ENCODE peak calls at places on chromosomes 16 and 17, in seven cellular contexts. T is EL; J is glutamatergic neuron; V is neural crest cell; L is C1 segment of cervical spinal cord; Y is activated naive CD4-positive, alpha-beta T cell treated with Interleukin-2 at 50 U/mL for 16 hours; Z is Daoy. E is an unnamed sample.

GRCh38 chr17:35493040-35493439 is 44.4 kb downstream of the SLFN12L start:
- DNase-seq in T (no peak), J (no peak), V (no peak), L (no peak), Y (no peak), Z (no peak), E (no peak)

GRCh38 chr16:29989111-29989858 is 6.1 kb downstream of the HIRIP3 start:
- DNase-seq in T (no peak), J (no peak), V (no peak), L (no peak), Y (no peak), Z (no peak), E (no peak)

GRCh38 chr16:22055881-22056280 is 36.5 kb upstream of the VWA3A start:
- DNase-seq in T (no peak), J (peak; percentile 38), V (no peak), L (no peak), Y (no peak), Z (no peak), E (peak; percentile 48)

GRCh38 chr17:62791235-62792121 is 16.6 kb downstream of the MARCHF10 start:
- DNase-seq in T (peak; percentile 94), J (no peak), V (no peak), L (no peak), Y (no peak), Z (peak; percentile 85), E (no peak)

GRCh38 chr17:20975566-20975965 is 67.2 kb downstream of the USP22 start:
- DNase-seq in T (no peak), J (no peak), V (no peak), L (no peak), Y (no peak), Z (peak; percentile 62), E (no peak)

GRCh38 chr17:49676276-49676868 is 1.5 kb downstream of the SPOP start:
- DNase-seq in T (peak; percentile 29), J (no peak), V (no peak), L (no peak), Y (no peak), Z (peak; percentile 4), E (no peak)

GRCh38 chr17:33628500-33629336 is 335.6 kb upstream of the ASIC2 start:
- DNase-seq in T (no peak), J (no peak), V (no peak), L (no peak), Y (no peak), Z (no peak), E (no peak)

GRCh38 chr16:4846503-4846900 is 586 bp downstream of the GLYR1 start:
- DNase-seq in T (peak; percentile 57), J (peak; percentile 67), V (peak; percentile 16), L (peak; percentile 34), Y (peak; percentile 24), Z (peak; percentile 35), E (peak; percentile 44)

GRCh38 chr16:1696863-1697262 is 9.1 kb upstream of the MAPK8IP3 start:
- DNase-seq in T (peak; percentile 60), J (no peak), V (no peak), L (no peak), Y (no peak), Z (no peak), E (no peak)

GRCh38 chr17:45575126-45575885 is 84.8 kb upstream of the PLEKHM1 start:
- DNase-seq in T (no peak), J (no peak), V (no peak), L (no peak), Y (no peak), Z (no peak), E (no peak)

GRCh38 chr16:23801387-23801786 is 34.4 kb upstream of the PRKCB start:
- DNase-seq in T (peak; percentile 58), J (peak; percentile 86), V (peak; percentile 70), L (peak; percentile 5), Y (peak; percentile 80), Z (peak; percentile 71), E (peak; percentile 82)

GRCh38 chr17:62809656-62810055 is 1.5 kb upstream of the MARCHF10 start:
- DNase-seq in T (no peak), J (no peak), V (no peak), L (no peak), Y (no peak), Z (no peak), E (no peak)

E was measured in endothelial cell.